ENCODE peak calls at places on chromosome 13, in ten cellular contexts. L, U, M, V, P, T, R, G, Y and H are unnamed samples.

GRCh38 chr13:71156550-71156949 is 710.5 kb downstream of the DACH1 start:
- DNase-seq in L (no peak), U (no peak), M (no peak), V (no peak), P (no peak), T (no peak), R (no peak), G (no peak), Y (no peak), H (no peak)

GRCh38 chr13:38902551-38902950 is 88.1 kb downstream of the STOML3 start:
- DNase-seq in L (no peak), U (no peak), M (no peak), V (no peak), P (no peak), T (no peak), R (no peak), G (no peak), Y (peak; percentile 11), H (no peak)

GRCh38 chr13:42878721-42879120 is 97.3 kb downstream of the FAM216B start:
- DNase-seq in L (no peak), U (no peak), M (no peak), V (no peak), P (no peak), T (no peak), R (peak; percentile 56), G (no peak), Y (no peak), H (no peak)

GRCh38 chr13:77779461-77780272 is 82.2 kb downstream of the SLAIN1 start:
- DNase-seq in L (no peak), U (peak; percentile 14), M (no peak), V (peak; percentile 14), P (peak; percentile 28), T (no peak), R (peak; percentile 88), G (no peak), Y (peak; percentile 63), H (no peak)

GRCh38 chr13:79830426-79830825 is 349.5 kb downstream of the NDFIP2 start:
- DNase-seq in L (no peak), U (no peak), M (no peak), V (no peak), P (no peak), T (no peak), R (no peak), G (no peak), Y (no peak), H (no peak)

GRCh38 chr13:32117696-32118095 is 86.1 kb downstream of the FRY start:
- DNase-seq in L (no peak), U (no peak), M (no peak), V (no peak), P (peak; percentile 65), T (no peak), R (peak; percentile 23), G (no peak), Y (no peak), H (no peak)

GRCh38 chr13:78376822-78377221 is 226.5 kb downstream of the POU4F1 start:
- DNase-seq in L (no peak), U (no peak), M (no peak), V (no peak), P (no peak), T (no peak), R (no peak), G (no peak), Y (no peak), H (no peak)

GRCh38 chr13:114050536-114051450 is 76.9 kb upstream of the C13orf46 start:
- DNase-seq in L (no peak), U (no peak), M (no peak), V (no peak), P (peak; percentile 16), T (no peak), R (no peak), G (no peak), Y (no peak), H (no peak)